ENCODE peak calls at places on chromosome 17, in four cellular contexts. X is SK-N-SH, E is HepG2, B is K562. Y is an unnamed sample.

GRCh38 chr17:70655179-70655578 is 485.8 kb downstream of the KCNJ2 start:
- DNase-seq in X (peak; percentile 27), E (no peak), B (no peak), Y (no peak)

GRCh38 chr17:59829217-59830006 is 63.3 kb downstream of the TUBD1 start:
- DNase-seq in X (peak; percentile 44), E (peak; percentile 97), B (peak; percentile 60), Y (peak; percentile 100)

GRCh38 chr17:37642706-37643105 is 540 bp downstream of the DDX52 start:
- DNase-seq in X (peak; percentile 19), E (no peak), B (no peak), Y (no peak)

GRCh38 chr17:13671771-13672170 is 70.0 kb upstream of the HS3ST3A1 start:
- DNase-seq in X (no peak), E (no peak), B (no peak), Y (no peak)

GRCh38 chr17:3740611-3741073 is 16.9 kb downstream of the HASPIN start:
- DNase-seq in X (no peak), E (no peak), B (no peak), Y (no peak)

GRCh38 chr17:30548189-30548588 is 71.0 kb downstream of the GOSR1 start:
- DNase-seq in X (no peak), E (no peak), B (no peak), Y (no peak)

GRCh38 chr17:1491406-1492248 is 859 bp downstream of the MYO1C start:
- DNase-seq in X (peak; percentile 96), E (no peak), B (peak; percentile 87), Y (no peak)

GRCh38 chr17:28469376-28469775 is 4.1 kb upstream of the SLC13A2 start:
- DNase-seq in X (no peak), E (no peak), B (no peak), Y (no peak)

GRCh38 chr17:28974451-28974850 is 23.1 kb upstream of the PHF12 start:
- DNase-seq in X (no peak), E (no peak), B (no peak), Y (no peak)

GRCh38 chr17:73546770-73547345 is 97.4 kb downstream of the SDK2 start:
- DNase-seq in X (peak; percentile 85), E (peak; percentile 13), B (peak; percentile 64), Y (peak; percentile 12)

GRCh38 chr17:45307290-45308015 is 9.4 kb downstream of the MAP3K14 start:
- DNase-seq in X (no peak), E (no peak), B (no peak), Y (no peak)

GRCh38 chr17:49260011-49260921 is 29.7 kb upstream of the PHOSPHO1 start:
- DNase-seq in X (peak; percentile 81), E (peak; percentile 35), B (peak; percentile 74), Y (peak; percentile 84)
- TF ChIP-seq ELF1 in X (no peak), E (no peak), B (no peak), Y (no peak)

DNA sequence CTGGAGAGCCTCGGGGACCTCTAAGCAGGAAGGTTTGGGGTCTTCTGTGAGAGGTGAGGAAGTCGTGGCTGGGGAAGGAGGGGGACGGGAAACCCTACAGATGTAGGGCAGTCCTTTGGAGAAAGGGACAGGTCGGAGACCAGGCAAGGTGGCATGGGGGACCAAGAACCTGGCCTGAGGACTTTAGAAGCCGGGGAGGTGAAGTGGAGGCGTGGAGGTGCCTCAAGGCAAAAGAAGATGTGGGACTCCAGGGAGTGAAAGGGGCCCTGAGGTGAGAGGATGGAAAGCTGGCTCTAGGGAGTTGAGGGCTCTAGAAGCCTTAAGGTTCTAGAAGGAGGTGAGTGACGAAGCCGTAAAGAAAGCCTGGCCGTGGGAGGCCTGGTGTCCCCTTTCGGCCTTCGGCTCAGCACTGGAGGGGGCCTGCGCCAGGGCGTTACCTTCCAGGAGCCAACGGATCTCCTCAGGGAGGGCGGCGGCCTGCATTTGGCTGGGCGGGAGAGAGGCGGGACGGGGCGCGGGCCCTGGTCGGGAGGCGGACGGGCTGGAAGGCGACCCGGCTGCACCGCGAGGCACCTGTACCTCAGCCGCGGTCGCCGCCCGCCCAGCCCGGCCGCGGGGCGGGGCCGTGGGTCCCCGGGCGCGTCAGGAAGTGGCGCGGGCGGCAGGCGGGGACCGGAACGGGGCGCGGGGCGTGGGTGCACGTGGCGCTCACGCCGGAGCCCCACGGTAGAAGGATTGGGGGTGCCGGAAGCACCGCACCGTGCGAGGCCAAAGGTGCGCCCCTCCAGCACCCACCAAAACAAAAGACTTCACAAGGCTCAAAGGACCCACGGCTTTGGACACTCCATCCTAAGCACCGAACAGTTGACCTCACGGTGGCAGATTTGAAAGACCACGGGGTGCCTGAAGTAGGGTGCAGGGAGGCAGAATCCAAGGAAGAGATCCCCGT is at the start of gene SKAP1:
- DNase-seq in X (peak; percentile 29), E (no peak), B (no peak), Y (no peak)
- TF ChIP-seq ELF1 in X (no peak), E (no peak), B (no peak), Y (no peak)

DNA sequence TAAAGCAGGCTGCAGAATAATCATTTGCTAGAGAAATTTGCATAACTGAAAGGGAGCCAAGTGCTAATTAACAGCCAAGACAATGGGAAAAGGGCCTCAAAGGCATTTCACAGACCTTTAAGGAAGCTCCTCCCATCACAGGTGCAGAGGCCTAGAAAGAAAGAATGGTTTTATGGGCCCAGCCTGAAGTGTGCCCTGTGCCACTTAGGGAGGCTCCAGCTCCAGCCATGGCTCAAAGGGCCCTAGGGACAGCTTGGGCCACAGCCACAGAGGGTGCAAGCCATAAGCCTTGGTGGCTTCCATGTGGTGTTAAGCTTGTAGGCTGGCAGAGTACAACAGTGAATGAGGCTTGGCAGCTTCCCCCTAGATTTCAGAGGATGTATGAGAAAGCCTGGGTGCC is 50.1 kb downstream of the RNF112 start:
- DNase-seq in X (no peak), E (no peak), B (no peak), Y (no peak)
- TF ChIP-seq ELF1 in X (no peak), E (no peak), B (no peak), Y (no peak)

GRCh38 chr17:56594528-56595418 is 1.3 kb downstream of the NOG start:
- DNase-seq in X (no peak), E (no peak), B (no peak), Y (no peak)
- TF ChIP-seq ELF1 in X (no peak), E (no peak), B (no peak), Y (no peak)

GRCh38 chr17:78769200-78769773 is 12.8 kb downstream of the CYTH1 start:
- DNase-seq in X (no peak), E (no peak), B (no peak), Y (no peak)

GRCh38 chr17:78771758-78772382 is 10.2 kb downstream of the CYTH1 start:
- DNase-seq in X (no peak), E (no peak), B (no peak), Y (no peak)

GRCh38 chr17:78774956-78775571 is 7.0 kb downstream of the CYTH1 start:
- DNase-seq in X (no peak), E (no peak), B (no peak), Y (no peak)

GRCh38 chr17:78777886-78778285 is 4.2 kb downstream of the CYTH1 start:
- DNase-seq in X (no peak), E (no peak), B (no peak), Y (no peak)

DNA sequence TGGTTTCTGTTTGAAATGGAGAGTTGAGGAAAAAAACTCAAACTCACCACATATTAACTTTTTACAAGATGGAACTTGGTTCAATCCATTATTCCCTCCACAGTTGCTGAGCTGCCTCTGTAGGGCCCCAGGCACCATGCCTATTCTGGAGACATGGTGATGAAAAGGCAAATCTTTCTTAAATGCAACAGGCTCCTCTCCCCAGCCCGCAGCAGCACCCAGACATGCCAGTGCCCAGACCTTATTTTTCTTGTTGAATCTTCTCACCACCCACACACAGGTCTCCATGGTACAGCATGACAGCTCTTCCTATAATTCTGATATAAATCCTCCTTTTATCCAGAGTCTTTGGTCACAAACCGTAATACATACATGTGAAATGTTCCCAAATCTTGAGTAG is 7.6 kb downstream of the CYTH1 start:
- DNase-seq in X (no peak), E (no peak), B (no peak), Y (no peak)
- TF ChIP-seq ELF1 in X (no peak), E (no peak), B (no peak), Y (no peak)

GRCh38 chr17:50514388-50514787 is 6.1 kb downstream of the MYCBPAP start:
- DNase-seq in X (no peak), E (no peak), B (no peak), Y (no peak)

GRCh38 chr17:50513501-50513900 is 5.3 kb downstream of the MYCBPAP start:
- DNase-seq in X (no peak), E (no peak), B (no peak), Y (no peak)

GRCh38 chr17:50507871-50508572 is at the start of gene MYCBPAP:
- DNase-seq in X (peak; percentile 98), E (no peak), B (peak; percentile 35), Y (no peak)

GRCh38 chr17:50508573-50509460 is 578 bp downstream of the MYCBPAP start:
- DNase-seq in X (no peak), E (no peak), B (no peak), Y (no peak)

DNA sequence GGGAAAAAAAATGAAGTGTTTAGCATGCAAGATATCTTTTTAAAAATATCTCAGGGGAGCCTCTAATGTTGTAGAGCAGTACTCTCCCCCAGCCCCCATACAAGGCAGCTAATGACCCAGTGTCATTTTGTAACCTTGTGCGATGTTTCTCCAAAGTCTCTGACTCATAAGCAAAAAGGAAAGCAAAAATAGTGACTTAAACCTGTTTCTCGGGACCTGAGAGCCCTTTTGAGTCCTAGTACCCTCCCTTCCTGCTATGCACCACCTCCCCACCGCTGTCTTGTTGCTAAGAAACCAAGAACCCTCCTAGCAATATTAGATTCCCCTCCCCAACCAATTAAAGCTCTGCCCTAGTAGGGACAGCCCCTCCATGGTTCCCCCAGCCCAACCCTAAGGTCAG is 2.8 kb downstream of the MYCBPAP start:
- DNase-seq in X (no peak), E (no peak), B (no peak), Y (no peak)
- TF ChIP-seq ELF1 in X (no peak), E (no peak), B (no peak), Y (no peak)

GRCh38 chr17:33989357-33990148 is 265.5 kb upstream of the CCL2 start:
- DNase-seq in X (no peak), E (no peak), B (no peak), Y (no peak)
- TF ChIP-seq ELF1 in X (no peak), E (no peak), B (no peak), Y (no peak)

GRCh38 chr17:20924306-20924705 is 118.5 kb downstream of the USP22 start:
- DNase-seq in X (no peak), E (no peak), B (no peak), Y (no peak)

GRCh38 chr17:20927586-20927985 is 115.2 kb downstream of the USP22 start:
- DNase-seq in X (no peak), E (no peak), B (no peak), Y (no peak)

GRCh38 chr17:20925954-20926353 is 116.9 kb downstream of the USP22 start:
- DNase-seq in X (no peak), E (no peak), B (no peak), Y (no peak)

GRCh38 chr17:20925091-20925490 is 117.7 kb downstream of the USP22 start:
- DNase-seq in X (no peak), E (no peak), B (no peak), Y (no peak)

GRCh38 chr17:20926532-20926931 is 116.3 kb downstream of the USP22 start:
- DNase-seq in X (no peak), E (no peak), B (no peak), Y (no peak)
- TF ChIP-seq ELF1 in X (no peak), E (no peak), B (no peak), Y (no peak)